ENCODE peak calls at places on chromosomes 2 and 18, in ten cellular contexts. One of them, this sample, is unnamed.
A peak's percentile ranks its signal among the peaks of the same experiment; 100 is the strongest.

GRCh38 chr18:24231773-24232735 is 93.2 kb downstream of the CABYR start:
- DNase-seq in endothelial cell of umbilical vein: peak; percentile 54
- DNase-seq in cardiac fibroblast: peak; percentile 77
- DNase-seq in A549: no peak
- DNase-seq in tibial nerve: no peak
- DNase-seq in AG04450: no peak
- DNase-seq in colonic mucosa: no peak
- DNase-seq in RWPE1: peak; percentile 16
- DNase-seq in GM13977: no peak
- DNase-seq in body of pancreas: no peak
- DNase-seq in this sample: peak; percentile 5

GRCh38 chr2:23600336-23600735 is 215.4 kb downstream of the KLHL29 start:
- DNase-seq in endothelial cell of umbilical vein: no peak
- DNase-seq in tibial nerve: no peak
- DNase-seq in AG04450: no peak
- DNase-seq in colonic mucosa: no peak
- DNase-seq in body of pancreas: no peak
- DNase-seq in cardiac fibroblast: no peak
- DNase-seq in A549: no peak
- DNase-seq in GM13977: no peak
- DNase-seq in RWPE1: no peak
- DNase-seq in this sample: no peak

GRCh38 chr2:231174211-231174651 is 24.2 kb upstream of the ARMC9 start:
- DNase-seq in A549: no peak
- DNase-seq in tibial nerve: no peak
- DNase-seq in endothelial cell of umbilical vein: peak; percentile 53
- DNase-seq in GM13977: no peak
- DNase-seq in body of pancreas: no peak
- DNase-seq in colonic mucosa: no peak
- DNase-seq in AG04450: no peak
- DNase-seq in RWPE1: no peak
- DNase-seq in cardiac fibroblast: peak; percentile 44
- DNase-seq in this sample: no peak

GRCh38 chr2:224793961-224794360 is 77.8 kb upstream of the CCDC195 start:
- DNase-seq in colonic mucosa: no peak
- DNase-seq in RWPE1: no peak
- DNase-seq in body of pancreas: no peak
- DNase-seq in tibial nerve: peak; percentile 60
- DNase-seq in AG04450: no peak
- DNase-seq in cardiac fibroblast: peak; percentile 69
- DNase-seq in endothelial cell of umbilical vein: no peak
- DNase-seq in GM13977: no peak
- DNase-seq in A549: no peak
- DNase-seq in this sample: peak; percentile 71

GRCh38 chr18:48649231-48649630 is 110.4 kb downstream of the CTIF start:
- DNase-seq in AG04450: no peak
- DNase-seq in RWPE1: no peak
- DNase-seq in A549: no peak
- DNase-seq in tibial nerve: no peak
- DNase-seq in GM13977: no peak
- DNase-seq in body of pancreas: no peak
- DNase-seq in colonic mucosa: no peak
- DNase-seq in cardiac fibroblast: no peak
- DNase-seq in endothelial cell of umbilical vein: no peak
- DNase-seq in this sample: no peak

GRCh38 chr2:220469201-220469600 is 841.8 kb downstream of the SLC4A3 start:
- DNase-seq in RWPE1: no peak
- DNase-seq in cardiac fibroblast: peak; percentile 34
- DNase-seq in AG04450: peak; percentile 36
- DNase-seq in A549: no peak
- DNase-seq in endothelial cell of umbilical vein: no peak
- DNase-seq in colonic mucosa: no peak
- DNase-seq in body of pancreas: no peak
- DNase-seq in GM13977: no peak
- DNase-seq in tibial nerve: no peak
- DNase-seq in this sample: no peak

GRCh38 chr2:71555798-71556454 is 102.6 kb downstream of the DYSF start:
- DNase-seq in tibial nerve: no peak
- DNase-seq in RWPE1: no peak
- DNase-seq in body of pancreas: peak; percentile 31
- DNase-seq in A549: no peak
- DNase-seq in endothelial cell of umbilical vein: no peak
- DNase-seq in colonic mucosa: no peak
- DNase-seq in cardiac fibroblast: no peak
- DNase-seq in AG04450: no peak
- DNase-seq in GM13977: no peak
- DNase-seq in this sample: no peak

GRCh38 chr2:106053116-106053515 is 141.0 kb downstream of the UXS1 start:
- DNase-seq in tibial nerve: no peak
- DNase-seq in GM13977: no peak
- DNase-seq in RWPE1: peak; percentile 73
- DNase-seq in A549: no peak
- DNase-seq in cardiac fibroblast: peak; percentile 82
- DNase-seq in AG04450: no peak
- DNase-seq in body of pancreas: no peak
- DNase-seq in colonic mucosa: no peak
- DNase-seq in endothelial cell of umbilical vein: no peak
- DNase-seq in this sample: no peak

GRCh38 chr18:13726972-13727331 is 479 bp downstream of the RNMT start:
- DNase-seq in AG04450: no peak
- DNase-seq in RWPE1: peak; percentile 40
- DNase-seq in A549: peak; percentile 5
- DNase-seq in body of pancreas: peak; percentile 45
- DNase-seq in colonic mucosa: peak; percentile 51
- DNase-seq in tibial nerve: peak; percentile 37
- DNase-seq in endothelial cell of umbilical vein: no peak
- DNase-seq in cardiac fibroblast: peak; percentile 71
- DNase-seq in GM13977: peak; percentile 37
- DNase-seq in this sample: no peak

GRCh38 chr2:178761759-178762371 is 45.4 kb downstream of the TTN start:
- DNase-seq in A549: peak; percentile 6
- DNase-seq in RWPE1: peak; percentile 17
- DNase-seq in tibial nerve: no peak
- DNase-seq in body of pancreas: peak; percentile 25
- DNase-seq in GM13977: peak; percentile 27
- DNase-seq in cardiac fibroblast: peak; percentile 62
- DNase-seq in endothelial cell of umbilical vein: peak; percentile 55
- DNase-seq in AG04450: peak; percentile 6
- DNase-seq in colonic mucosa: peak; percentile 19
- DNase-seq in this sample: no peak

GRCh38 chr2:71747573-71747972 is 294.2 kb downstream of the DYSF start:
- DNase-seq in body of pancreas: no peak
- DNase-seq in RWPE1: peak; percentile 53
- DNase-seq in tibial nerve: no peak
- DNase-seq in cardiac fibroblast: no peak
- DNase-seq in GM13977: no peak
- DNase-seq in endothelial cell of umbilical vein: no peak
- DNase-seq in colonic mucosa: no peak
- DNase-seq in A549: no peak
- DNase-seq in AG04450: no peak
- DNase-seq in this sample: no peak

DNA sequence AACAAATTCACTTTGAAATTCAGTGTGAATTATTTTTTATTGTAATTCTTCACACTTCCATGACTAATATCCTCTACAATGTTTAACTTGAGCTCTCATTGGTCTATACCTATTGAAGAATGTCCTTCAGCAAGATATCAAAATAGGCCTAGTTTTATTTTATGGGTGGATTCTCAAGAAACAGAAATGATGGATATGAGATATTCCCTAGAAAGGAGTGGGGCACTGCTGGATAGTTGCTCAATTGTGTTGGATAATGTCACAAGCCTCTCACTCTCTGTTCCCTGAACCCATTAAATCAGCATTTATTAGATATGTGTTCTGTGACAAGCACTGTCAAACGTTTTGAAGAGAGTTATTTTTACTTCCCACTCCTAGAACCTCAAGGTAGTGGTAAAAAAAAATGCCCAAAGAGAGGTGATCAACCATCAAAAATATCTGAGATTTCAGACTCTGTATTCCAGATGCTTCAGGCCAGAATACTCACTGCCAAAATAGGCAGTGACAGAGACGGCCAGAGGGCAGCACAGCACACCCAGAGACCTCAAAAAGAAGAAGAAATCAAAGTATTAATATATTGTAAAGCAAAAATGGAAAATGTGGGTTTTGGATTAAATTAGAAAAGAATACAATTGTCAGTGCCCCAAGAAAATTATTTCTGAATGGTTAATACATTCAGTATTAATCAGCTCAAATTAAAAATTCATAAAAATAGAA is 87.6 kb downstream of the TRIB2 start:
- DNase-seq in GM13977: no peak
- DNase-seq in tibial nerve: no peak
- DNase-seq in endothelial cell of umbilical vein: no peak
- DNase-seq in AG04450: no peak
- DNase-seq in colonic mucosa: no peak
- DNase-seq in A549: no peak
- DNase-seq in cardiac fibroblast: no peak
- DNase-seq in RWPE1: no peak
- DNase-seq in body of pancreas: no peak
- DNase-seq in this sample: no peak
- TF ChIP-seq CTCF in GM13977: no peak
- TF ChIP-seq CTCF in tibial nerve: no peak
- TF ChIP-seq CTCF in endothelial cell of umbilical vein: no peak
- TF ChIP-seq CTCF in AG04450: no peak
- TF ChIP-seq CTCF in colonic mucosa: no peak
- TF ChIP-seq CTCF in A549: no peak
- TF ChIP-seq CTCF in cardiac fibroblast: no peak
- TF ChIP-seq CTCF in RWPE1: no peak
- TF ChIP-seq CTCF in body of pancreas: no peak
- TF ChIP-seq CTCF in this sample: no peak

DNA sequence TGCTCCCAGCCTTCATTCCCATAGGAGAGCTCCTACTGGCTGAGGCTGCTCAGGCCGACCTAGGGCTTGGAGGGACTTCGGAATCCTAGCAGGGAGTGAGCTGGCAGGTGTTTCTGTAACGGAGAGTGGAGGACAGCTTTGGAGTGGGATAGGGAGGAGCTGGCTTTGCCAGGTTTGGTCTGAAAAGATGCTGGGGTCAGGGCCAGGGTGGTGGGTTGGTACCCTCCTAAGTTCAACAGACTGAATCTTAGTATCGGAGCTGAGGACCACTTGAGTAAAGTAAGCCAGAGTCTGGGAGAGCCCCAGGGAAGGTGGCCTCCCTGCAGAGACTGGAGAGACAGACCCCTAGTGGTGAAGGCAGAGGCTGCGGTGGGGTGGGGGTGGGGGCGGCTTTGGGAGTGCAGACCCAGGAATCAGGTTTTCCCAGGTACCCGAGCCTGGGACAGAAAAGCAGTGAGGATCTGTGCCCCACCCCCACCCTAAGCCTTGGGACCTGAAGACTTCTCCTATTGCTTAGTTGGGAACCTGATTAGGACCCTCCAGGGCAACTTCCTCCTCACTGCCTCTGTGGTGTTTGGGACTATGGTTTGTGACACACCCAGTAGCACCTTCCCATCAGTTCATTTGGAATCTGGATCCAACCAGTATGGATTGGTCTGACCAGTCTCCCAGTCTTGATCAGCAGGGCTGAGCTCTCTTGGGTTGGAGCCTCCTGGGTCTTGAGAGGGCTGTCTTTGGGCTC is 3.0 kb downstream of the CNNM4 start:
- DNase-seq in GM13977: peak; percentile 63
- DNase-seq in endothelial cell of umbilical vein: peak; percentile 26
- DNase-seq in tibial nerve: no peak
- DNase-seq in colonic mucosa: peak; percentile 84
- DNase-seq in RWPE1: peak; percentile 57
- DNase-seq in body of pancreas: no peak
- DNase-seq in cardiac fibroblast: no peak
- DNase-seq in AG04450: no peak
- DNase-seq in A549: peak; percentile 57
- DNase-seq in this sample: no peak
- TF ChIP-seq CTCF in GM13977: peak; percentile 65
- TF ChIP-seq CTCF in endothelial cell of umbilical vein: peak; percentile 28
- TF ChIP-seq CTCF in tibial nerve: peak; percentile 24
- TF ChIP-seq CTCF in colonic mucosa: peak; percentile 50
- TF ChIP-seq CTCF in RWPE1: no peak
- TF ChIP-seq CTCF in body of pancreas: peak; percentile 34
- TF ChIP-seq CTCF in cardiac fibroblast: peak; percentile 46
- TF ChIP-seq CTCF in AG04450: peak; percentile 54
- TF ChIP-seq CTCF in A549: peak; percentile 33
- TF ChIP-seq CTCF in this sample: peak; percentile 43

GRCh38 chr2:240445961-240446538 is 10.6 kb downstream of the GPC1 start:
- DNase-seq in A549: no peak
- DNase-seq in cardiac fibroblast: no peak
- DNase-seq in RWPE1: no peak
- DNase-seq in AG04450: no peak
- DNase-seq in body of pancreas: no peak
- DNase-seq in GM13977: no peak
- DNase-seq in endothelial cell of umbilical vein: no peak
- DNase-seq in tibial nerve: no peak
- DNase-seq in colonic mucosa: no peak
- DNase-seq in this sample: no peak

GRCh38 chr2:240448387-240449274 is 13.2 kb downstream of the GPC1 start:
- DNase-seq in A549: no peak
- DNase-seq in tibial nerve: no peak
- DNase-seq in endothelial cell of umbilical vein: no peak
- DNase-seq in cardiac fibroblast: no peak
- DNase-seq in body of pancreas: no peak
- DNase-seq in colonic mucosa: no peak
- DNase-seq in RWPE1: no peak
- DNase-seq in AG04450: no peak
- DNase-seq in GM13977: no peak
- DNase-seq in this sample: no peak

GRCh38 chr2:240447331-240447730 is 11.9 kb downstream of the GPC1 start:
- DNase-seq in tibial nerve: no peak
- DNase-seq in AG04450: no peak
- DNase-seq in body of pancreas: no peak
- DNase-seq in endothelial cell of umbilical vein: no peak
- DNase-seq in A549: no peak
- DNase-seq in colonic mucosa: no peak
- DNase-seq in GM13977: no peak
- DNase-seq in cardiac fibroblast: no peak
- DNase-seq in RWPE1: no peak
- DNase-seq in this sample: no peak

GRCh38 chr2:240446618-240447175 is 11.2 kb downstream of the GPC1 start:
- DNase-seq in body of pancreas: no peak
- DNase-seq in tibial nerve: no peak
- DNase-seq in cardiac fibroblast: no peak
- DNase-seq in endothelial cell of umbilical vein: no peak
- DNase-seq in GM13977: no peak
- DNase-seq in colonic mucosa: no peak
- DNase-seq in A549: no peak
- DNase-seq in AG04450: no peak
- DNase-seq in RWPE1: no peak
- DNase-seq in this sample: no peak

GRCh38 chr2:240447934-240448333 is 12.5 kb downstream of the GPC1 start:
- DNase-seq in RWPE1: no peak
- DNase-seq in colonic mucosa: no peak
- DNase-seq in cardiac fibroblast: no peak
- DNase-seq in A549: no peak
- DNase-seq in tibial nerve: no peak
- DNase-seq in endothelial cell of umbilical vein: no peak
- DNase-seq in GM13977: no peak
- DNase-seq in body of pancreas: no peak
- DNase-seq in AG04450: no peak
- DNase-seq in this sample: no peak
- TF ChIP-seq CTCF in RWPE1: no peak
- TF ChIP-seq CTCF in colonic mucosa: no peak
- TF ChIP-seq CTCF in cardiac fibroblast: no peak
- TF ChIP-seq CTCF in A549: no peak
- TF ChIP-seq CTCF in tibial nerve: no peak
- TF ChIP-seq CTCF in endothelial cell of umbilical vein: no peak
- TF ChIP-seq CTCF in GM13977: no peak
- TF ChIP-seq CTCF in body of pancreas: no peak
- TF ChIP-seq CTCF in AG04450: no peak
- TF ChIP-seq CTCF in this sample: no peak

GRCh38 chr18:9549405-9549804 is 65.0 kb downstream of the PPP4R1 start:
- DNase-seq in body of pancreas: no peak
- DNase-seq in GM13977: no peak
- DNase-seq in endothelial cell of umbilical vein: no peak
- DNase-seq in cardiac fibroblast: no peak
- DNase-seq in tibial nerve: no peak
- DNase-seq in A549: no peak
- DNase-seq in AG04450: no peak
- DNase-seq in RWPE1: no peak
- DNase-seq in colonic mucosa: no peak
- DNase-seq in this sample: no peak
- TF ChIP-seq CTCF in body of pancreas: peak; percentile 37
- TF ChIP-seq CTCF in GM13977: peak; percentile 31
- TF ChIP-seq CTCF in endothelial cell of umbilical vein: no peak
- TF ChIP-seq CTCF in cardiac fibroblast: no peak
- TF ChIP-seq CTCF in tibial nerve: no peak
- TF ChIP-seq CTCF in A549: no peak
- TF ChIP-seq CTCF in AG04450: peak; percentile 21
- TF ChIP-seq CTCF in RWPE1: no peak
- TF ChIP-seq CTCF in colonic mucosa: no peak
- TF ChIP-seq CTCF in this sample: peak; percentile 9